ENCODE peak calls at places on chromosomes 11 and 22, in nine cellular contexts. V is CD8-positive, alpha-beta memory T cell; B is astrocyte; X is K562; J is mammary epithelial cell; G is HFF-Myc; K is HepG2; O is ovary; Q is body of pancreas. P is an unnamed sample.
A peak's percentile ranks its signal among the peaks of the same experiment; 100 is the strongest.

GRCh38 chr11:102313225-102313940 is 3.9 kb upstream of the BIRC3 start:
- DNase-seq in O (no peak), J (no peak), B (no peak), X (no peak), V (no peak), K (no peak), Q (no peak), G (no peak), P (no peak)

GRCh38 chr22:37275622-37276021 is 6.7 kb upstream of the CYTH4 start:
- DNase-seq in K (no peak), G (no peak), B (no peak), X (no peak), O (no peak), Q (no peak), V (no peak), J (no peak), P (no peak)

GRCh38 chr11:45901646-45902045 is 5.4 kb downstream of the FREY1 start:
- DNase-seq in X (no peak), B (no peak), O (no peak), V (no peak), Q (no peak), G (no peak), J (no peak), K (no peak), P (no peak)

GRCh38 chr11:44766112-44766971 is 39.6 kb downstream of the TSPAN18 start:
- DNase-seq in K (no peak), G (no peak), Q (peak; percentile 66), O (peak; percentile 53), X (peak; percentile 45), J (no peak), B (peak; percentile 90), V (no peak), P (no peak)

GRCh38 chr11:35304393-35304790 is 115.0 kb downstream of the SLC1A2 start:
- DNase-seq in V (no peak), O (no peak), B (peak; percentile 68), J (peak; percentile 42), Q (no peak), X (no peak), K (peak; percentile 25), G (no peak), P (no peak)

GRCh38 chr11:85170184-85170583 is 457.0 kb downstream of the DLG2 start:
- DNase-seq in B (peak; percentile 67), Q (no peak), V (no peak), K (no peak), G (no peak), O (no peak), J (peak; percentile 83), X (no peak), P (no peak)

GRCh38 chr11:127000291-127000968 is at the start of gene KIRREL3:
- DNase-seq in X (no peak), J (peak; percentile 12), Q (no peak), G (no peak), K (no peak), V (no peak), B (peak; percentile 28), O (no peak), P (no peak)

GRCh38 chr22:36362819-36363377 is 24.9 kb downstream of the MYH9 start:
- DNase-seq in Q (no peak), G (no peak), K (no peak), J (peak; percentile 70), X (no peak), O (no peak), V (no peak), B (no peak), P (no peak)

GRCh38 chr22:28243539-28243938 is 324.5 kb upstream of the PITPNB start:
- DNase-seq in J (no peak), O (no peak), X (peak; percentile 16), Q (no peak), G (no peak), B (peak; percentile 86), V (no peak), K (no peak), P (no peak)

GRCh38 chr11:28835790-28836189 is 727.6 kb downstream of the METTL15 start:
- DNase-seq in V (no peak), Q (no peak), J (peak; percentile 51), K (no peak), G (no peak), O (no peak), X (no peak), B (peak; percentile 87), P (no peak)

GRCh38 chr11:77188323-77188911 is 60.4 kb downstream of the MYO7A start:
- DNase-seq in O (peak; percentile 82), B (peak; percentile 37), Q (peak; percentile 93), K (peak; percentile 73), X (peak; percentile 85), V (peak; percentile 48), J (peak; percentile 56), G (peak; percentile 51), P (peak; percentile 21)

GRCh38 chr22:30195245-30196140 is 51.1 kb downstream of the LIF start:
- DNase-seq in K (peak; percentile 40), V (no peak), B (no peak), X (peak; percentile 47), J (peak; percentile 41), Q (no peak), G (no peak), O (no peak), P (no peak)

GRCh38 chr11:5234390-5234834 is at the start of gene HBD:
- DNase-seq in J (peak; percentile 23), G (no peak), X (peak; percentile 84), V (no peak), O (no peak), B (peak; percentile 52), K (no peak), Q (no peak), P (peak; percentile 10)

GRCh38 chr22:37259540-37260029 is 15.5 kb upstream of the RAC2 start:
- DNase-seq in B (peak; percentile 47), Q (no peak), X (peak; percentile 68), G (no peak), J (peak; percentile 49), K (no peak), O (no peak), V (no peak), P (no peak)

GRCh38 chr22:27903805-27904473 is 15.1 kb downstream of the PITPNB start:
- DNase-seq in Q (no peak), O (no peak), X (no peak), G (no peak), K (no peak), V (no peak), B (peak; percentile 38), J (no peak), P (no peak)

GRCh38 chr11:104098555-104098954 is 62.1 kb downstream of the DDI1 start:
- DNase-seq in K (no peak), B (no peak), Q (no peak), X (no peak), G (no peak), O (no peak), J (no peak), V (no peak), P (no peak)

GRCh38 chr11:10648896-10649295 is 44.7 kb downstream of the IRAG1 start:
- DNase-seq in J (no peak), V (no peak), K (no peak), G (no peak), X (no peak), Q (no peak), B (no peak), O (no peak), P (no peak)

GRCh38 chr11:128458316-128458715 is 129.0 kb downstream of the ETS1 start:
- DNase-seq in J (peak; percentile 78), B (peak; percentile 93), G (peak; percentile 67), X (no peak), K (no peak), V (no peak), O (no peak), Q (no peak), P (peak; percentile 88)

GRCh38 chr11:7251487-7251835 is 243 bp upstream of the SYT9 start:
- DNase-seq in G (no peak), O (no peak), K (no peak), B (no peak), Q (no peak), V (no peak), J (no peak), X (no peak), P (no peak)
- H3K4me3 ChIP-seq in G (peak overlapping the region; percentile 23), O (peak overlapping the region; percentile 29), K (peak overlapping the region; percentile 21), B (peak overlapping the region; percentile 50), Q (peak overlapping the region; percentile 31), V (no peak overlapping the region), J (peak overlapping the region; percentile 50), X (no peak overlapping the region), P (peak overlapping the region; percentile 48)

DNA sequence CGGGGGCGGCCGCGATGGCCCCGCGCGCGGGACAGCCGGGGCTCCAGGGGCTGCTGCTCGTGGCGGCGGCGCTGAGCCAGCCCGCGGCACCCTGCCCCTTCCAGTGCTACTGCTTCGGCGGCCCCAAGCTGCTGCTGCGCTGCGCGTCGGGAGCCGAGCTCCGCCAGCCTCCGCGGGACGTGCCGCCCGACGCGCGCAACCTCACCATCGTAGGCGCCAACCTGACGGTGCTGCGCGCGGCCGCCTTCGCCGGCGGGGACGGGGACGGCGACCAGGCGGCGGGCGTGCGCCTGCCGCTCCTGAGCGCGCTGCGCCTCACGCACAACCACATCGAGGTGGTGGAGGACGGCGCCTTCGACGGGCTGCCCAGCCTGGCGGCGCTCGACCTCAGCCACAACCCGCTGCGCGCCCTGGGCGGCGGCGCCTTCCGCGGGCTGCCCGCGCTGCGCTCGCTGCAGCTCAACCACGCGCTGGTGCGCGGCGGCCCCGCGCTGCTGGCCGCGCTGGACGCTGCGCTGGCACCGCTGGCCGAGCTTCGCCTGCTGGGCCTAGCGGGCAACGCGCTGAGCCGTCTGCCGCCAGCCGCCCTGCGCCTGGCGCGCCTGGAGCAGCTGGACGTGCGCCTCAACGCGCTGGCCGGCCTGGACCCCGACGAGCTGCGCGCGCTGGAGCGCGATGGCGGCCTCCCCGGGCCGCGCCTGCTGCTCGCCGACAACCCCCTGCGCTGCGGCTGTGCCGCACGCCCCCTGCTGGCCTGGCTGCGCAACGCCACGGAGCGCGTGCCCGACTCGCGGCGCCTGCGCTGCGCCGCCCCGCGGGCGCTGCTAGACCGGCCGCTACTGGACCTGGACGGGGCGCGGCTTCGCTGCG is 697 bp downstream of the TPBGL start:
- DNase-seq in B (peak; percentile 56), X (peak; percentile 93), O (peak; percentile 68), K (peak; percentile 57), Q (peak; percentile 88), V (peak; percentile 77), J (peak; percentile 76), G (peak; percentile 33), P (no peak)
- H3K4me3 ChIP-seq in B (peak overlapping the region; percentile 53), X (peak overlapping the region; percentile 51), O (peak overlapping the region; percentile 40), K (peak overlapping the region; percentile 46), Q (no peak overlapping the region), V (no peak overlapping the region), J (peak overlapping the region; percentile 58), G (peak overlapping the region; percentile 33), P (peak overlapping the region; percentile 62)

GRCh38 chr11:18367431-18367830 is 26.9 kb upstream of the LDHA start:
- DNase-seq in Q (no peak), K (no peak), J (no peak), V (no peak), G (no peak), B (no peak), O (no peak), X (no peak), P (no peak)
- H3K4me3 ChIP-seq in Q (no peak overlapping the region), K (no peak overlapping the region), J (no peak overlapping the region), V (no peak overlapping the region), G (no peak overlapping the region), B (no peak overlapping the region), O (no peak overlapping the region), X (no peak overlapping the region), P (no peak overlapping the region)

DNA sequence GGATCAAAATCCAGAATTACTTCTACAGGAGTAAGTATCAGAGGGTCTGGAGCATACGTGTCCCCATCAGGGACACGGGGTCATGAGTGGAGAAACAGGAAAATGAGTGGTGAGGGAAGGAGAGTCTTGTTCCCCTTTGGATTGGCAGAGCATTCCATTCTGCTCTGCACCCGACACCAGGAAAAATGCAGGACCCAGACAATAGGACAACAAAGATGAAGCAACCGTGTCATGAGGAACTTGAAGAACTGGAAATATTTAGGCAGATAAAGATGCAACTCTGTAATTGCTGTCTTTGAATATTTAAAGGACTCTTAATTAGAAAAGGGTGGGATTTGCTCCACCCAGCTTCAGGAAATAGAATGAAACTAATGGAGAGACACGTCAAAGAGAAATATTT is 89.0 kb upstream of the BLID start:
- DNase-seq in B (no peak), X (no peak), G (no peak), Q (no peak), K (no peak), J (no peak), O (no peak), V (no peak), P (no peak)
- H3K4me3 ChIP-seq in B (no peak overlapping the region), X (no peak overlapping the region), G (no peak overlapping the region), Q (no peak overlapping the region), K (no peak overlapping the region), J (no peak overlapping the region), O (no peak overlapping the region), V (no peak overlapping the region), P (no peak overlapping the region)